ENCODE peak calls at places on chromosomes 16 and 17, in four cellular contexts. One of them, this sample, is unnamed.

GRCh38 chr17:4914009-4914408 is 11.1 kb upstream of the CHRNE start:
- DNase-seq in activated naive CD4-positive, alpha-beta T cell treated with anti-CD3 and anti-CD28 coated beads, Interleukin-2, amount 50 U/mL, for 72 hours: no peak
- DNase-seq in PC-3: peak; percentile 29
- DNase-seq in germinal center: no peak
- DNase-seq in this sample: no peak

GRCh38 chr16:68590201-68590994 is 51.3 kb downstream of the ZFP90 start:
- DNase-seq in activated naive CD4-positive, alpha-beta T cell treated with anti-CD3 and anti-CD28 coated beads, Interleukin-2, amount 50 U/mL, for 72 hours: peak; percentile 78
- DNase-seq in PC-3: peak; percentile 67
- DNase-seq in germinal center: peak; percentile 74
- DNase-seq in this sample: peak; percentile 37

GRCh38 chr17:15971108-15971507 is 26.2 kb downstream of the ADORA2B start:
- DNase-seq in germinal center: no peak
- DNase-seq in activated naive CD4-positive, alpha-beta T cell treated with anti-CD3 and anti-CD28 coated beads, Interleukin-2, amount 50 U/mL, for 72 hours: no peak
- DNase-seq in PC-3: no peak
- DNase-seq in this sample: no peak

GRCh38 chr17:55314061-55314783 is 49.5 kb downstream of the HLF start:
- DNase-seq in germinal center: no peak
- DNase-seq in activated naive CD4-positive, alpha-beta T cell treated with anti-CD3 and anti-CD28 coated beads, Interleukin-2, amount 50 U/mL, for 72 hours: no peak
- DNase-seq in PC-3: no peak
- DNase-seq in this sample: no peak

GRCh38 chr16:64974381-64974780 is 147.5 kb downstream of the CDH11 start:
- DNase-seq in activated naive CD4-positive, alpha-beta T cell treated with anti-CD3 and anti-CD28 coated beads, Interleukin-2, amount 50 U/mL, for 72 hours: no peak
- DNase-seq in PC-3: no peak
- DNase-seq in germinal center: no peak
- DNase-seq in this sample: no peak

GRCh38 chr17:65627892-65628622 is 66.6 kb upstream of the AXIN2 start:
- DNase-seq in germinal center: no peak
- DNase-seq in PC-3: peak; percentile 98
- DNase-seq in activated naive CD4-positive, alpha-beta T cell treated with anti-CD3 and anti-CD28 coated beads, Interleukin-2, amount 50 U/mL, for 72 hours: no peak
- DNase-seq in this sample: no peak

GRCh38 chr17:82303944-82304808 is 13.2 kb downstream of the CD7 start:
- DNase-seq in germinal center: no peak
- DNase-seq in activated naive CD4-positive, alpha-beta T cell treated with anti-CD3 and anti-CD28 coated beads, Interleukin-2, amount 50 U/mL, for 72 hours: no peak
- DNase-seq in PC-3: no peak
- DNase-seq in this sample: no peak

GRCh38 chr16:16007743-16008111 is 58.3 kb downstream of the ABCC1 start:
- DNase-seq in germinal center: peak; percentile 84
- DNase-seq in PC-3: no peak
- DNase-seq in activated naive CD4-positive, alpha-beta T cell treated with anti-CD3 and anti-CD28 coated beads, Interleukin-2, amount 50 U/mL, for 72 hours: no peak
- DNase-seq in this sample: peak; percentile 42

GRCh38 chr17:2292100-2292499 is 11.5 kb downstream of the SMG6 start:
- DNase-seq in PC-3: no peak
- DNase-seq in activated naive CD4-positive, alpha-beta T cell treated with anti-CD3 and anti-CD28 coated beads, Interleukin-2, amount 50 U/mL, for 72 hours: no peak
- DNase-seq in germinal center: no peak
- DNase-seq in this sample: no peak

GRCh38 chr17:67435122-67435521 is 58.0 kb downstream of the PITPNC1 start:
- DNase-seq in germinal center: no peak
- DNase-seq in PC-3: no peak
- DNase-seq in activated naive CD4-positive, alpha-beta T cell treated with anti-CD3 and anti-CD28 coated beads, Interleukin-2, amount 50 U/mL, for 72 hours: no peak
- DNase-seq in this sample: no peak

GRCh38 chr17:3893720-3894116 is 865 bp upstream of the CAMKK1 start:
- DNase-seq in germinal center: no peak
- DNase-seq in PC-3: no peak
- DNase-seq in activated naive CD4-positive, alpha-beta T cell treated with anti-CD3 and anti-CD28 coated beads, Interleukin-2, amount 50 U/mL, for 72 hours: no peak
- DNase-seq in this sample: no peak

GRCh38 chr16:75116081-75116910 is at the start of gene LDHD:
- DNase-seq in germinal center: peak; percentile 3
- DNase-seq in activated naive CD4-positive, alpha-beta T cell treated with anti-CD3 and anti-CD28 coated beads, Interleukin-2, amount 50 U/mL, for 72 hours: no peak
- DNase-seq in PC-3: peak; percentile 75
- DNase-seq in this sample: no peak

GRCh38 chr16:78756189-78756661 is 656.8 kb downstream of the WWOX start:
- DNase-seq in germinal center: no peak
- DNase-seq in PC-3: no peak
- DNase-seq in activated naive CD4-positive, alpha-beta T cell treated with anti-CD3 and anti-CD28 coated beads, Interleukin-2, amount 50 U/mL, for 72 hours: no peak
- DNase-seq in this sample: no peak

GRCh38 chr17:47279062-47279801 is 25.6 kb downstream of the ITGB3 start:
- DNase-seq in PC-3: peak; percentile 82
- DNase-seq in activated naive CD4-positive, alpha-beta T cell treated with anti-CD3 and anti-CD28 coated beads, Interleukin-2, amount 50 U/mL, for 72 hours: no peak
- DNase-seq in germinal center: peak; percentile 83
- DNase-seq in this sample: peak; percentile 43

GRCh38 chr16:8178271-8178670 is 412.0 kb downstream of the TMEM114 start:
- DNase-seq in germinal center: no peak
- DNase-seq in activated naive CD4-positive, alpha-beta T cell treated with anti-CD3 and anti-CD28 coated beads, Interleukin-2, amount 50 U/mL, for 72 hours: no peak
- DNase-seq in PC-3: no peak
- DNase-seq in this sample: no peak

GRCh38 chr17:42233148-42233547 is 38.9 kb upstream of the GHDC start:
- DNase-seq in PC-3: no peak
- DNase-seq in activated naive CD4-positive, alpha-beta T cell treated with anti-CD3 and anti-CD28 coated beads, Interleukin-2, amount 50 U/mL, for 72 hours: no peak
- DNase-seq in germinal center: no peak
- DNase-seq in this sample: no peak

GRCh38 chr17:36590082-36590481 is 1.6 kb upstream of the DHRS11 start:
- DNase-seq in activated naive CD4-positive, alpha-beta T cell treated with anti-CD3 and anti-CD28 coated beads, Interleukin-2, amount 50 U/mL, for 72 hours: no peak
- DNase-seq in germinal center: no peak
- DNase-seq in PC-3: no peak
- DNase-seq in this sample: no peak

GRCh38 chr17:21387616-21388015 is 11.5 kb downstream of the KCNJ12 start:
- DNase-seq in germinal center: no peak
- DNase-seq in PC-3: no peak
- DNase-seq in activated naive CD4-positive, alpha-beta T cell treated with anti-CD3 and anti-CD28 coated beads, Interleukin-2, amount 50 U/mL, for 72 hours: no peak
- DNase-seq in this sample: no peak

GRCh38 chr16:66740010-66740409 is 11.4 kb downstream of the DYNC1LI2 start:
- DNase-seq in PC-3: peak; percentile 42
- DNase-seq in germinal center: peak; percentile 67
- DNase-seq in activated naive CD4-positive, alpha-beta T cell treated with anti-CD3 and anti-CD28 coated beads, Interleukin-2, amount 50 U/mL, for 72 hours: peak; percentile 33
- DNase-seq in this sample: no peak